ENCODE peak calls at places on chromosomes 4 and X, in eight cellular contexts. S is HEK293T, J is mesenteric fat pad, Q is foreskin fibroblast, X is T-cell, O is left colon, C is endodermal cell, Y is NCI-H460. K is an unnamed sample.

GRCh38 chr4:2259541-2260267 is 2.2 kb downstream of the MXD4 start:
- DNase-seq in O (peak; percentile 23), C (peak; percentile 39), Q (no peak), Y (no peak), X (no peak), S (no peak), J (no peak), K (no peak)

GRCh38 chr4:6546091-6546490 is 28.9 kb upstream of the MAN2B2 start:
- DNase-seq in J (no peak), O (no peak), X (no peak), Y (no peak), S (no peak), C (no peak), Q (no peak), K (no peak)

GRCh38 chr4:147034372-147034771 is 88.7 kb upstream of the TTC29 start:
- DNase-seq in X (no peak), Y (no peak), J (no peak), S (no peak), O (no peak), Q (peak; percentile 16), C (no peak), K (no peak)

GRCh38 chr4:8050555-8051206 is 107.9 kb downstream of the ABLIM2 start:
- DNase-seq in X (no peak), S (peak; percentile 61), Q (peak; percentile 12), Y (no peak), C (peak; percentile 92), O (peak; percentile 53), J (no peak), K (no peak)

GRCh38 chr4:37601527-37601926 is 84.6 kb downstream of the RELL1 start:
- DNase-seq in X (no peak), J (no peak), S (no peak), Q (peak; percentile 45), Y (no peak), O (peak; percentile 56), C (no peak), K (no peak)

GRCh38 chrX:135194684-135195083 is 23.5 kb upstream of the CT55 start:
- DNase-seq in C (peak; percentile 72), Q (no peak), S (no peak), X (no peak), Y (no peak), O (no peak), J (no peak), K (no peak)

GRCh38 chr4:101419324-101420135 is 72.2 kb upstream of the PPP3CA start:
- DNase-seq in X (no peak), C (no peak), Q (peak; percentile 41), Y (no peak), S (no peak), O (no peak), J (no peak), K (no peak)

GRCh38 chr4:129358571-129358970 is 262.6 kb downstream of the C4orf33 start:
- DNase-seq in J (no peak), C (no peak), Y (no peak), X (no peak), Q (peak; percentile 18), S (no peak), O (no peak), K (no peak)

GRCh38 chrX:8364369-8365141 is 100.1 kb upstream of the VCX3B start:
- DNase-seq in X (no peak), S (peak; percentile 15), Y (no peak), O (no peak), J (no peak), C (peak; percentile 82), Q (no peak), K (no peak)

GRCh38 chrX:111282141-111282540 is 11.9 kb upstream of the CAPN6 start:
- DNase-seq in X (no peak), J (no peak), S (no peak), Q (no peak), O (no peak), C (no peak), Y (no peak), K (no peak)

GRCh38 chr4:164606478-164606877 is 147.5 kb upstream of the SMIM31 start:
- DNase-seq in O (no peak), Y (no peak), S (no peak), J (no peak), X (no peak), C (no peak), Q (no peak), K (no peak)

GRCh38 chr4:794911-795725 is 30.8 kb downstream of the CPLX1 start:
- DNase-seq in Y (no peak), S (no peak), O (no peak), X (no peak), J (no peak), C (peak; percentile 66), Q (no peak), K (peak; percentile 37)

GRCh38 chr4:7507381-7507780 is 72.7 kb upstream of the PSAPL1 start:
- DNase-seq in J (no peak), Q (no peak), Y (no peak), O (no peak), X (no peak), S (no peak), C (no peak), K (no peak)

GRCh38 chr4:80307774-80308465 is 27.6 kb upstream of the CFAP299 start:
- DNase-seq in J (no peak), Y (no peak), C (peak; percentile 53), O (no peak), Q (peak; percentile 61), S (peak; percentile 37), X (no peak), K (no peak)

GRCh38 chrX:123513585-123514278 is 219.1 kb downstream of the THOC2 start:
- DNase-seq in O (no peak), C (no peak), Y (no peak), J (no peak), S (no peak), X (no peak), Q (no peak), K (no peak)

GRCh38 chr4:113160548-113160947 is 111.1 kb downstream of the ANK2 start:
- DNase-seq in Y (no peak), J (no peak), Q (no peak), O (no peak), C (no peak), X (no peak), S (no peak), K (no peak)

GRCh38 chr4:113052379-113052951 is 3.0 kb downstream of the ANK2 start:
- DNase-seq in Y (no peak), J (no peak), C (no peak), X (no peak), O (no peak), Q (peak; percentile 18), S (no peak), K (no peak)

GRCh38 chr4:174427562-174428140 is 94.6 kb downstream of the HPGD start:
- DNase-seq in Q (no peak), S (no peak), C (no peak), Y (no peak), J (no peak), X (no peak), O (no peak), K (no peak)

GRCh38 chr4:123366144-123366748 is 30.3 kb upstream of the SPRY1 start:
- DNase-seq in X (no peak), C (no peak), O (no peak), Q (no peak), S (no peak), Y (no peak), J (no peak), K (no peak)

GRCh38 chrX:96909291-96909690 is 25.6 kb downstream of the RPA4 start:
- DNase-seq in O (no peak), Y (no peak), J (no peak), Q (no peak), C (no peak), S (no peak), X (no peak), K (no peak)

GRCh38 chrX:153353416-153353815 is 19.5 kb downstream of the ZNF275 start:
- DNase-seq in Y (no peak), X (no peak), O (no peak), Q (no peak), C (peak; percentile 54), J (no peak), S (peak; percentile 30), K (no peak)

GRCh38 chrX:150411656-150412055 is 48.5 kb downstream of the MAMLD1 start:
- DNase-seq in J (no peak), Y (no peak), Q (no peak), C (no peak), X (no peak), O (no peak), S (no peak), K (no peak)

GRCh38 chrX:74132265-74132664 is 171.7 kb upstream of the ZCCHC13 start:
- DNase-seq in X (no peak), O (no peak), Q (no peak), S (no peak), J (no peak), C (no peak), Y (no peak), K (no peak)

GRCh38 chr4:108342325-108342986 is 173.7 kb upstream of the LEF1 start:
- DNase-seq in Q (no peak), O (no peak), Y (no peak), S (no peak), C (no peak), X (peak; percentile 7), J (no peak), K (no peak)